ENCODE peak calls at places on chromosomes 12 and 14, in six cellular contexts. Q is tibial artery, W is GM23248, N is left lung, F is heart left ventricle, B is left ventricle myocardium inferior. X is an unnamed sample.

GRCh38 chr12:53232641-53233538 is 881 bp upstream of the RARG start:
- DNase-seq in F (peak; percentile 84), B (peak; percentile 60), N (peak; percentile 83), Q (peak; percentile 89), W (peak; percentile 78), X (peak; percentile 81)

GRCh38 chr12:54998958-54999510 is 14.5 kb upstream of the TESPA1 start:
- DNase-seq in B (no peak), F (no peak), W (no peak), N (no peak), Q (no peak), X (no peak)

GRCh38 chr12:115755752-115756140 is 521.7 kb downstream of the MED13L start:
- DNase-seq in F (no peak), W (no peak), Q (no peak), N (no peak), B (no peak), X (no peak)

GRCh38 chr14:32397871-32398640 is 69.0 kb downstream of the AKAP6 start:
- DNase-seq in W (peak; percentile 72), N (no peak), Q (no peak), F (no peak), B (no peak), X (no peak)

GRCh38 chr12:65643171-65643570 is 181.1 kb upstream of the HMGA2 start:
- DNase-seq in N (no peak), F (no peak), B (no peak), Q (no peak), W (no peak), X (no peak)

GRCh38 chr12:67111182-67111581 is 158.0 kb upstream of the CAND1 start:
- DNase-seq in N (no peak), B (no peak), W (no peak), F (no peak), Q (no peak), X (no peak)

GRCh38 chr12:116910645-116911449 is at the start of gene FBXW8:
- DNase-seq in B (peak; percentile 79), Q (peak; percentile 77), F (peak; percentile 80), N (peak; percentile 93), W (peak; percentile 87), X (peak; percentile 73)

GRCh38 chr12:89733579-89734201 is 25.1 kb upstream of the ATP2B1 start:
- DNase-seq in F (no peak), Q (no peak), B (no peak), W (peak; percentile 89), N (no peak), X (no peak)

GRCh38 chr14:51517116-51517515 is 134.6 kb upstream of the FRMD6 start:
- DNase-seq in W (no peak), Q (no peak), N (no peak), B (no peak), F (no peak), X (no peak)

GRCh38 chr14:62143235-62143634 is 381.0 kb downstream of the SNAPC1 start:
- DNase-seq in F (no peak), W (peak; percentile 78), Q (no peak), B (no peak), N (no peak), X (no peak)

GRCh38 chr14:94121485-94121884 is 7.9 kb downstream of the IFI27L2 start:
- DNase-seq in N (no peak), Q (peak; percentile 32), W (peak; percentile 14), F (no peak), B (no peak), X (no peak)

GRCh38 chr12:96892104-96892503 is 15.0 kb upstream of the NEDD1 start:
- DNase-seq in B (no peak), W (no peak), N (no peak), F (no peak), Q (no peak), X (no peak)

GRCh38 chr12:118706437-118706836 is 274.9 kb upstream of the SRRM4 start:
- DNase-seq in B (no peak), W (no peak), N (no peak), Q (no peak), F (no peak), X (no peak)

GRCh38 chr12:132023658-132024057 is 73.9 kb downstream of the EP400 start:
- DNase-seq in F (peak; percentile 77), N (no peak), B (peak; percentile 57), Q (no peak), W (no peak), X (no peak)

GRCh38 chr14:31027847-31028246 is 1.7 kb upstream of the STRN3 start:
- DNase-seq in N (no peak), W (peak; percentile 37), B (no peak), Q (no peak), F (no peak), X (no peak)

GRCh38 chr12:74820324-74820723 is 282.7 kb downstream of the ATXN7L3B start:
- DNase-seq in B (no peak), F (no peak), N (no peak), W (no peak), Q (no peak), X (no peak)

GRCh38 chr12:116215021-116215420 is 62.5 kb downstream of the MED13L start:
- DNase-seq in N (no peak), W (no peak), Q (no peak), F (no peak), B (no peak), X (no peak)

GRCh38 chr12:89351489-89352241 is 636 bp downstream of the DUSP6 start:
- DNase-seq in W (peak; percentile 77), F (peak; percentile 57), N (peak; percentile 90), Q (peak; percentile 74), B (peak; percentile 31), X (peak; percentile 47)

DNA sequence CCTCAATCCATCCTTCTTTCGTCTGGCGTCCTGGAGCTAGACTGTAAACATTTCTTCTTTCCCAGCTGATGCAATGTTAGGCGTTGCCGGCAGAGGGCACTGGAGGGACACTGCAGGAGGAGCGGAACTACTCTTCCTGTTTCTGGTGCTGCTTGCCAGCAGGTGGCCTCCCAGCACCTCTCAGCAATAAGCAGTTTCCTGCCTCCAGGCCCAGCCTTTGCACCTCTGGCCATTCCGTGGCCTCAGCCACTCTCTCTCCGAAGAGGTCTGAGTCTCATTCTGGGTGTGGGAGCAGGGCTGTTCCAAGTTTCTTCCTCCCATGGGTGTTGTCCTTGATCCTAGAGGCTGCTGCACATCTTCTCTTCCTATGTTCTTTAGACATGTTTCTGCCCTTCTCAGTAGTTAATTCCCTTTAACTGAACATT is 7.5 kb upstream of the ASPG start:
- DNase-seq in W (peak; percentile 89), F (peak; percentile 89), B (peak; percentile 83), N (peak; percentile 91), Q (peak; percentile 86), X (peak; percentile 92)
- H3K4me3 ChIP-seq in W (no peak overlapping the region), F (no peak overlapping the region), B (no peak overlapping the region), N (no peak overlapping the region), Q (no peak overlapping the region), X (no peak overlapping the region)

GRCh38 chr14:104602315-104602932 is 2.1 kb downstream of the TMEM179 start:
- DNase-seq in N (peak; percentile 43), F (no peak), W (no peak), Q (peak; percentile 37), B (no peak), X (no peak)
- H3K27me3 ChIP-seq in N (peaks cover 28% of the 10 kb centered on the region), F (no peaks in the 10 kb centered on the region), W (peaks cover 21% of the 10 kb centered on the region), Q (peaks cover 88% of the 10 kb centered on the region), B (peaks cover 98% of the 10 kb centered on the region), X (peaks cover 71% of the 10 kb centered on the region)

GRCh38 chr14:68306934-68307758 is 485.7 kb downstream of the ZFP36L1 start:
- DNase-seq in W (peak; percentile 9), N (no peak), B (no peak), F (no peak), Q (no peak), X (peak; percentile 64)
- H3K4me3 ChIP-seq in W (no peak overlapping the region), N (no peak overlapping the region), B (no peak overlapping the region), F (no peak overlapping the region), Q (no peak overlapping the region), X (no peak overlapping the region)

GRCh38 chr12:102973583-102973982 is 16.1 kb downstream of the ASCL1 start:
- DNase-seq in F (no peak), B (no peak), N (no peak), Q (no peak), W (no peak), X (no peak)
- H3K27me3 ChIP-seq in F (no peaks in the 10 kb centered on the region), B (peaks cover 30% of the 10 kb centered on the region), N (no peaks in the 10 kb centered on the region), Q (no peaks in the 10 kb centered on the region), W (no peaks in the 10 kb centered on the region), X (peaks cover 31% of the 10 kb centered on the region)

DNA sequence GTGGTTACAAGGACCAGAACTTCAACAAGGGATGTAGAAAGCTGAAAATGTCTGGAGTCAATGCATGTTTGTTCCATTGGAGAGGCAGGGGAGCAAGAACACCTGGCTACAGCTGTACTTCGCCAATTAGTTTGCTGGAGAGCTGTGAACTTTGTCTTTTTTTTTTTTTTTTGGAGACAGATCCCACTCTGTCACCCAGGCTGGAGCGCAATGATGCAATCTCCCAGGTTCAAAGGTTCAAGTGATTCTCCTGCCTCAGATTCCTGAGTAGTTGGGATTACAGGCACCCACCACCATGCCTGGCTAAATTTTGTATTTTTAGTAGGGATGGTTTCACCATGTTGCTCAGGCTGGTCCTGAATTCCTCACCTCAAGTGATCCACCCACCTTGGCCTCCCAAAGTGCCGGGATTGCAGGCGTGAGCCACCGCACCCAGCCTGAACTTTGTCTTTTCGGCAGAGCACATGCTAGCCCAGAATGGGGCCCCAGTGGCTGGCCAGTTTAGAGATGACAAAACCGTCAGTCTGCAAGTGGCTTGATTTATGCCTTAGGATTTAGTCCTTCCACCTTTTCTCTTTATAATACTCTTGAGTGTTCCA is 55.5 kb downstream of the AVPR1A start:
- DNase-seq in Q (no peak), W (no peak), F (no peak), N (no peak), B (no peak), X (no peak)
- H3K4me3 ChIP-seq in Q (no peak overlapping the region), W (no peak overlapping the region), F (no peak overlapping the region), N (no peak overlapping the region), B (no peak overlapping the region), X (no peak overlapping the region)

GRCh38 chr14:76268700-76269099 is 107.2 kb upstream of the ESRRB start:
- DNase-seq in Q (no peak), W (no peak), N (no peak), B (no peak), F (no peak), X (no peak)

GRCh38 chr14:76267322-76268012 is 108.5 kb upstream of the ESRRB start:
- DNase-seq in B (peak; percentile 68), F (peak; percentile 74), N (peak; percentile 85), Q (peak; percentile 78), W (peak; percentile 57), X (peak; percentile 13)

GRCh38 chr14:76264384-76264783 is 111.6 kb upstream of the ESRRB start:
- DNase-seq in W (no peak), B (no peak), N (no peak), Q (no peak), F (no peak), X (no peak)

GRCh38 chr14:76271371-76271770 is 104.6 kb upstream of the ESRRB start:
- DNase-seq in W (no peak), F (no peak), B (no peak), Q (peak; percentile 2), N (no peak), X (no peak)

GRCh38 chr14:76268013-76268376 is 107.9 kb upstream of the ESRRB start:
- DNase-seq in N (no peak), Q (no peak), B (no peak), W (peak; percentile 13), F (no peak), X (no peak)
- H3K27me3 ChIP-seq in N (no peaks in the 10 kb centered on the region), Q (peaks cover 12% of the 10 kb centered on the region), B (peaks cover 17% of the 10 kb centered on the region), W (peaks cover 4% of the 10 kb centered on the region), F (no peaks in the 10 kb centered on the region), X (peaks cover 3% of the 10 kb centered on the region)

X was measured in transverse colon.